ENCODE peak calls at places on chromosome 10, in six cellular contexts. One of them, this sample, is unnamed.

GRCh38 chr10:49272251-49273081 is 26.5 kb upstream of the C10orf71 start:
- DNase-seq in heart left ventricle: peak; percentile 83
- DNase-seq in A549: no peak
- DNase-seq in DND-41: no peak
- DNase-seq in right lobe of liver: no peak
- DNase-seq in GM06990: no peak
- DNase-seq in this sample: no peak

GRCh38 chr10:78207216-78207615 is 173.6 kb downstream of the RPS24 start:
- DNase-seq in heart left ventricle: no peak
- DNase-seq in A549: no peak
- DNase-seq in DND-41: no peak
- DNase-seq in right lobe of liver: no peak
- DNase-seq in GM06990: no peak
- DNase-seq in this sample: no peak

GRCh38 chr10:14952851-14953451 is 945 bp downstream of the DCLRE1C start:
- DNase-seq in heart left ventricle: no peak
- DNase-seq in A549: no peak
- DNase-seq in DND-41: no peak
- DNase-seq in right lobe of liver: no peak
- DNase-seq in GM06990: no peak
- DNase-seq in this sample: no peak

GRCh38 chr10:8985651-8986050 is 931.2 kb downstream of the GATA3 start:
- DNase-seq in heart left ventricle: no peak
- DNase-seq in A549: no peak
- DNase-seq in DND-41: no peak
- DNase-seq in right lobe of liver: no peak
- DNase-seq in GM06990: no peak
- DNase-seq in this sample: no peak

GRCh38 chr10:101032637-101033201 is 1.7 kb downstream of the SFXN3 start:
- DNase-seq in heart left ventricle: peak; percentile 78
- DNase-seq in A549: peak; percentile 53
- DNase-seq in DND-41: peak; percentile 36
- DNase-seq in right lobe of liver: no peak
- DNase-seq in GM06990: no peak
- DNase-seq in this sample: peak; percentile 39

GRCh38 chr10:94992811-94993210 is 54.4 kb downstream of the CYP2C9 start:
- DNase-seq in heart left ventricle: no peak
- DNase-seq in A549: no peak
- DNase-seq in DND-41: no peak
- DNase-seq in right lobe of liver: no peak
- DNase-seq in GM06990: no peak
- DNase-seq in this sample: no peak

GRCh38 chr10:44858017-44858371 is 53.1 kb upstream of the TMEM72 start:
- DNase-seq in heart left ventricle: no peak
- DNase-seq in A549: no peak
- DNase-seq in DND-41: no peak
- DNase-seq in right lobe of liver: no peak
- DNase-seq in GM06990: no peak
- DNase-seq in this sample: no peak

GRCh38 chr10:2341298-2341697 is 604.0 kb upstream of the ADARB2 start:
- DNase-seq in heart left ventricle: no peak
- DNase-seq in A549: no peak
- DNase-seq in DND-41: no peak
- DNase-seq in right lobe of liver: no peak
- DNase-seq in GM06990: no peak
- DNase-seq in this sample: no peak

GRCh38 chr10:178208-178607 is 43.0 kb downstream of the ZMYND11 start:
- DNase-seq in heart left ventricle: no peak
- DNase-seq in A549: peak; percentile 30
- DNase-seq in DND-41: no peak
- DNase-seq in right lobe of liver: no peak
- DNase-seq in GM06990: no peak
- DNase-seq in this sample: peak; percentile 36

GRCh38 chr10:51838506-51838905 is 139.1 kb upstream of the CSTF2T start:
- DNase-seq in heart left ventricle: no peak
- DNase-seq in A549: no peak
- DNase-seq in DND-41: no peak
- DNase-seq in right lobe of liver: no peak
- DNase-seq in GM06990: no peak
- DNase-seq in this sample: no peak

DNA sequence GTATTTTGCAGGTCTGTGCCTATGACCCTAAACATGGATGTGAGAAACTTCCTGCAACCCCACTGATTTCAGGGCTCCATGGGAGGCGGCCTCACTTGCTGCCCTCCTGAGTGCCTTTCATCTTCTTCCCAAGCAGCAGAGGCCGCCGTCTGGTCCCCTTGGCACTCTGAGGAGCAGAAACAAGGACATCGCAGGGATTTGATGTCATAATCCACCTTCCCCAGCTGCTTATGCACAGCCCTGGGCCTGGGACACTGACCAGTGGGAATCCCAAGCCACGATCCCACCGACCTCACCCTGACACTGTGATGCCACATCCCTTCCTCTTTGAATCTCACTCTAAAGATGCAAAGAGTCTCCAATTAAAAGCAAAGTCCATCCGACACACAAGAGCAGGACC is 7.7 kb downstream of the CAMK2G start:
- DNase-seq in heart left ventricle: no peak
- DNase-seq in A549: no peak
- DNase-seq in DND-41: no peak
- DNase-seq in right lobe of liver: no peak
- DNase-seq in GM06990: no peak
- DNase-seq in this sample: no peak
- H3K4me3 ChIP-seq in heart left ventricle: no peak overlapping the region
- H3K4me3 ChIP-seq in A549: no peak overlapping the region
- H3K4me3 ChIP-seq in DND-41: no peak overlapping the region
- H3K4me3 ChIP-seq in right lobe of liver: no peak overlapping the region
- H3K4me3 ChIP-seq in GM06990: no peak overlapping the region
- H3K4me3 ChIP-seq in this sample: no peak overlapping the region

GRCh38 chr10:21290499-21291160 is 234.9 kb downstream of the SKIDA1 start:
- DNase-seq in heart left ventricle: no peak
- DNase-seq in A549: no peak
- DNase-seq in DND-41: no peak
- DNase-seq in right lobe of liver: no peak
- DNase-seq in GM06990: no peak
- DNase-seq in this sample: no peak

GRCh38 chr10:21293518-21294356 is 231.7 kb downstream of the SKIDA1 start:
- DNase-seq in heart left ventricle: no peak
- DNase-seq in A549: no peak
- DNase-seq in DND-41: no peak
- DNase-seq in right lobe of liver: no peak
- DNase-seq in GM06990: no peak
- DNase-seq in this sample: no peak

GRCh38 chr10:21297525-21298383 is 227.7 kb downstream of the SKIDA1 start:
- DNase-seq in heart left ventricle: no peak
- DNase-seq in A549: no peak
- DNase-seq in DND-41: no peak
- DNase-seq in right lobe of liver: no peak
- DNase-seq in GM06990: no peak
- DNase-seq in this sample: no peak

GRCh38 chr10:21296575-21297355 is 228.7 kb downstream of the SKIDA1 start:
- DNase-seq in heart left ventricle: no peak
- DNase-seq in A549: no peak
- DNase-seq in DND-41: no peak
- DNase-seq in right lobe of liver: no peak
- DNase-seq in GM06990: no peak
- DNase-seq in this sample: no peak

DNA sequence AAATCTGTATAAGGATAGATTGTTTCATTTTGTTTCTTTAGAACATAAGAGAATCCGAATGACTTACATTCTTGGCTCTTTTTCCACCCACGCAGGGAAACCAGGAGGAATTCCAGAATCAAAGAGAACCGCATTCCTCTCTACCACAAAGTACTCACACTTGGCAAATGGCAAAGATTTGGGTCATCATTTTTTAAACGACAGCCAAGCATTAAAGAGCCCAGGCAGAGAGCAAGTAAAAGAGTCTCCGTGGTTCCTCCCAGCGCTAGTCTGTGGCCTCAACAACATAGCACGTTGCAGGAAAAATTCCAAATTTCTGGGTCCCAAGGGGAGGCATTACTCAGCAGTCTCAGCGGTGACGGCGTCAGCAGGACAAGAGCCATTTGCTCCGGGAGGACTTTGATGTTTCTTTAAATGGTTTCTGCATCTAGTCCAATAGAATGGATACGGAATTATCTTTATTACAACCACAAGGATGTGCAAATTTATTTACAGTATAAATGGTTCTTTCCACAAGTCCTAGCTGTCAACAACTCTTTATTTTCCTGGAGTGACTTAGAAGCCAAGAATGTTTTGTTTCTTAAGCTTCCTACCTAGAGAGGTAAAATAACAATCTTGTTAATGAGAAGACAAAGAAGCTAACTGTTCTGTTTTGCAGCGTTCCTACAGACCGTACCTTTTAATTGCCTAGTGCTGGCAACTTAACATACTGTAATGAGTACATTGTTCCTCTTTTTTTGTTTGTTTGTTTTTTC is 232.5 kb downstream of the SKIDA1 start:
- DNase-seq in heart left ventricle: peak; percentile 81
- DNase-seq in A549: peak; percentile 89
- DNase-seq in DND-41: no peak
- DNase-seq in right lobe of liver: no peak
- DNase-seq in GM06990: no peak
- DNase-seq in this sample: no peak
- H3K4me3 ChIP-seq in heart left ventricle: peak overlapping the region; percentile 37
- H3K4me3 ChIP-seq in A549: peak overlapping the region; percentile 44
- H3K4me3 ChIP-seq in DND-41: no peak overlapping the region
- H3K4me3 ChIP-seq in right lobe of liver: no peak overlapping the region
- H3K4me3 ChIP-seq in GM06990: no peak overlapping the region
- H3K4me3 ChIP-seq in this sample: no peak overlapping the region

GRCh38 chr10:86955501-86956194 is 1.8 kb downstream of the MMRN2 start:
- DNase-seq in heart left ventricle: no peak
- DNase-seq in A549: no peak
- DNase-seq in DND-41: no peak
- DNase-seq in right lobe of liver: peak; percentile 53
- DNase-seq in GM06990: no peak
- DNase-seq in this sample: no peak

GRCh38 chr10:86957471-86958108 is at the start of gene MMRN2:
- DNase-seq in heart left ventricle: peak; percentile 68
- DNase-seq in A549: no peak
- DNase-seq in DND-41: no peak
- DNase-seq in right lobe of liver: peak; percentile 49
- DNase-seq in GM06990: no peak
- DNase-seq in this sample: no peak

GRCh38 chr10:86956195-86956840 is 1.1 kb downstream of the MMRN2 start:
- DNase-seq in heart left ventricle: no peak
- DNase-seq in A549: no peak
- DNase-seq in DND-41: no peak
- DNase-seq in right lobe of liver: peak; percentile 20
- DNase-seq in GM06990: no peak
- DNase-seq in this sample: no peak

GRCh38 chr10:86958109-86958830 is at the start of gene SNCG:
- DNase-seq in heart left ventricle: no peak
- DNase-seq in A549: no peak
- DNase-seq in DND-41: no peak
- DNase-seq in right lobe of liver: peak; percentile 61
- DNase-seq in GM06990: no peak
- DNase-seq in this sample: no peak

DNA sequence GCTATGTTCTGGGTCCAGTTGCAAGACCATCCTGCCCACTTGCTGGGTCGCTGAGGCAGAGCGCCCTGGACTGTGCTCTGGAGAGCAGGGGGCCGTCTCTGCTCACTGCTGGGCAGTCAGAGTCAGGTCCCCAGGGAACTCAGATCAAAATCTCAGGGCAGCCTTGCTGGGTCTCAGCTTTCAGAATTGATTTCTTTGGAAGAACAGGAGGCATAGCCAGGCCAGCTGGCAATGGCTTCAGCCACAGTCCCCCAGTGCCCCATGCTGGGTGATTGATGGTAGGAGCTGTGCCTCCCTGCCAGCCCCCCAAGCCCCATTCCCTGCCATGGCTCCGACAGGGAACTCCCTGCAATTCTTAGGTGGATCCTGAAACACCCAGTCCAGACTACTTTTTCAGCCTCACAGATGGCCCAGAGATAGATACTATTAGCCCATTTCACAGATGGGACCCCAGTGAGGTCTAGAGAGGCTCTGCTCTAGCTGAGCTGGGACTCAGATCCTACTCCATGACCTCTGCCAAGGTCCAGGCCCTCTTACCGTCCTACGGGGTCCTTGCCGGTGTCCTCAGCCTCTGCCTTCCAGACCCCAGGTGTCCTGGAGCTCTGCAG is 470 bp downstream of the MMRN2 start:
- DNase-seq in heart left ventricle: no peak
- DNase-seq in A549: no peak
- DNase-seq in DND-41: no peak
- DNase-seq in right lobe of liver: peak; percentile 36
- DNase-seq in GM06990: no peak
- DNase-seq in this sample: no peak
- H3K4me3 ChIP-seq in heart left ventricle: peak overlapping the region; percentile 60
- H3K4me3 ChIP-seq in A549: no peak overlapping the region
- H3K4me3 ChIP-seq in DND-41: no peak overlapping the region
- H3K4me3 ChIP-seq in right lobe of liver: peak overlapping the region; percentile 18
- H3K4me3 ChIP-seq in GM06990: no peak overlapping the region
- H3K4me3 ChIP-seq in this sample: no peak overlapping the region

GRCh38 chr10:98446656-98447221 is at the start of gene HPS1:
- DNase-seq in heart left ventricle: peak; percentile 86
- DNase-seq in A549: peak; percentile 80
- DNase-seq in DND-41: peak; percentile 88
- DNase-seq in right lobe of liver: peak; percentile 89
- DNase-seq in GM06990: peak; percentile 92
- DNase-seq in this sample: peak; percentile 63
- H3K4me3 ChIP-seq in heart left ventricle: peak within 1 kb of the TSS; percentile 76
- H3K4me3 ChIP-seq in A549: peak within 1 kb of the TSS; percentile 72
- H3K4me3 ChIP-seq in DND-41: peak within 1 kb of the TSS; percentile 99
- H3K4me3 ChIP-seq in right lobe of liver: peak within 1 kb of the TSS; percentile 70
- H3K4me3 ChIP-seq in GM06990: peak within 1 kb of the TSS; percentile 76
- H3K4me3 ChIP-seq in this sample: peak within 1 kb of the TSS; percentile 79

GRCh38 chr10:29590598-29591415 is 44.0 kb downstream of the SVIL start:
- DNase-seq in heart left ventricle: no peak
- DNase-seq in A549: peak; percentile 33
- DNase-seq in DND-41: no peak
- DNase-seq in right lobe of liver: no peak
- DNase-seq in GM06990: no peak
- DNase-seq in this sample: peak; percentile 81
- H3K4me3 ChIP-seq in heart left ventricle: peak overlapping the region; percentile 8
- H3K4me3 ChIP-seq in A549: no peak overlapping the region
- H3K4me3 ChIP-seq in DND-41: no peak overlapping the region
- H3K4me3 ChIP-seq in right lobe of liver: no peak overlapping the region
- H3K4me3 ChIP-seq in GM06990: no peak overlapping the region
- H3K4me3 ChIP-seq in this sample: peak overlapping the region; percentile 9

DNA sequence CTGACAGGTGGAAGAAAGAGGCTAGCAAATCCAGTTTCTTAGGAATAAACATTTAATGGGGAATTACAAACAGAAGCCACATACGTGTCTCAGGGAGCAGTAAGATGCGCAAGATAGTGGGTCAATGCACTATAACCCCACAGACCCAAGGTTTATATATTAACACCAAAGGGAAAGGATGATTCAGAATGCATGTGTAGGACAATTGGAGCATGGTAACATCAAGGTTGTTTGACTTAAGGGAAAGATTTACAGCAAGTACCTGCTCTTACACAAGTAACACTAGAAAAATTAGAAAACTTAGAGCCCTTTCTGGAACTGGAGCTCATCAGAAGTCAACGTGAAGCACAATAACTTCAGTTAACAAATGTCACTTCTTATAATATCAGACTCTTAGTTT is 161.1 kb upstream of the ZWINT start:
- DNase-seq in heart left ventricle: no peak
- DNase-seq in A549: no peak
- DNase-seq in DND-41: no peak
- DNase-seq in right lobe of liver: no peak
- DNase-seq in GM06990: no peak
- DNase-seq in this sample: no peak
- H3K4me3 ChIP-seq in heart left ventricle: no peak overlapping the region
- H3K4me3 ChIP-seq in A549: no peak overlapping the region
- H3K4me3 ChIP-seq in DND-41: no peak overlapping the region
- H3K4me3 ChIP-seq in right lobe of liver: no peak overlapping the region
- H3K4me3 ChIP-seq in GM06990: no peak overlapping the region
- H3K4me3 ChIP-seq in this sample: no peak overlapping the region